ENCODE peak calls at places on chromosomes 3 and 15, in six cellular contexts. U is RKO; A is A549; V is stimulated activated CD8-positive, alpha-beta memory T cell treated with anti-CD3 and anti-CD28 coated beads, Interleukin-15, amount 100 ng/mL, for 24 hours; C is sciatic nerve; N is activated gamma-delta T cell treated with Interleukin-2 at 50 U/mL for 16 hours. Z is an unnamed sample.

GRCh38 chr3:181618260-181618659 is 93.5 kb upstream of the SOX2 start:
- DNase-seq in A (no peak), C (no peak), N (no peak), V (no peak), U (no peak), Z (no peak)

GRCh38 chr15:89090791-89091666 is 2.8 kb downstream of the ABHD2 start:
- DNase-seq in A (no peak), U (peak; percentile 98), V (no peak), N (peak; percentile 24), C (no peak), Z (peak; percentile 88)

GRCh38 chr3:34856577-34856976 is 782.7 kb upstream of the ARPP21 start:
- DNase-seq in U (no peak), A (no peak), C (no peak), N (no peak), V (no peak), Z (no peak)

GRCh38 chr3:21642433-21642832 is 108.6 kb downstream of the ZNF385D start:
- DNase-seq in V (no peak), A (no peak), N (no peak), U (no peak), C (no peak), Z (no peak)

GRCh38 chr15:35173444-35174118 is 88.5 kb upstream of the NANOGP8 start:
- DNase-seq in U (no peak), A (no peak), C (no peak), N (no peak), V (no peak), Z (no peak)

GRCh38 chr15:50108446-50108845 is 10.6 kb downstream of the ATP8B4 start:
- DNase-seq in C (no peak), V (no peak), U (no peak), A (no peak), N (no peak), Z (no peak)

GRCh38 chr15:51183076-51183475 is 88.4 kb upstream of the TNFAIP8L3 start:
- DNase-seq in V (no peak), C (no peak), N (no peak), U (no peak), A (no peak), Z (no peak)

GRCh38 chr15:89761009-89761831 is 10.2 kb upstream of the MESP1 start:
- DNase-seq in U (no peak), C (no peak), A (no peak), N (no peak), V (no peak), Z (no peak)

GRCh38 chr3:101519685-101520365 is 6.8 kb upstream of the SENP7 start:
- DNase-seq in A (no peak), V (no peak), U (no peak), N (no peak), C (no peak), Z (no peak)

GRCh38 chr3:58414538-58415197 is 19.0 kb downstream of the PDHB start:
- DNase-seq in C (no peak), N (peak; percentile 31), U (peak; percentile 75), A (peak; percentile 26), V (no peak), Z (no peak)

GRCh38 chr3:10933470-10933957 is 59.0 kb upstream of the SLC6A1 start:
- DNase-seq in N (no peak), C (peak; percentile 30), A (no peak), U (no peak), V (no peak), Z (peak; percentile 36)

GRCh38 chr3:33358172-33358781 is 81.0 kb downstream of the FBXL2 start:
- DNase-seq in A (no peak), V (no peak), N (no peak), C (no peak), U (no peak), Z (no peak)

GRCh38 chr15:66912441-66912840 is 153.0 kb upstream of the SMAD3 start:
- DNase-seq in U (no peak), C (no peak), A (no peak), V (no peak), N (no peak), Z (no peak)

GRCh38 chr3:122777563-122777962 is 16.1 kb downstream of the HSPBAP1 start:
- DNase-seq in A (no peak), N (no peak), V (no peak), C (no peak), U (no peak), Z (no peak)

GRCh38 chr3:57803647-57804081 is 47.6 kb downstream of the SLMAP start:
- DNase-seq in C (no peak), U (peak; percentile 92), V (no peak), N (no peak), A (peak; percentile 52), Z (no peak)

GRCh38 chr3:27252646-27253045 is 116.5 kb downstream of the NEK10 start:
- DNase-seq in V (no peak), N (no peak), C (no peak), U (no peak), A (no peak), Z (no peak)

GRCh38 chr3:122689587-122689986 is 8.9 kb downstream of the PARP14 start:
- DNase-seq in C (no peak), A (no peak), N (no peak), V (no peak), U (no peak), Z (no peak)

GRCh38 chr15:35958021-35958420 is 412.1 kb upstream of the DPH6 start:
- DNase-seq in N (no peak), C (no peak), A (no peak), U (no peak), V (no peak), Z (no peak)

GRCh38 chr15:65326109-65326508 is 21.6 kb downstream of the RNU5B-1 start:
- DNase-seq in N (no peak), C (no peak), A (no peak), V (no peak), U (no peak), Z (no peak)

GRCh38 chr3:147943265-147943945 is 534.2 kb downstream of the ZIC1 start:
- DNase-seq in N (no peak), V (no peak), C (no peak), A (peak; percentile 3), U (peak; percentile 55), Z (no peak)

Z was measured in aorta.